ENCODE peak calls at places on chromosome 1, in ten cellular contexts. J, U, I, H, Q, S, G, F, T and C are unnamed samples. For H3K9me3, the result is how much of the 10 kb centered on the place peaks cover.

GRCh38 chr1:234755449-234755863 is 145.5 kb upstream of the IRF2BP2 start:
- DNase-seq in J (peak), U (no peak), I (peak), H (peak), Q (no peak), S (peak), G (no peak), F (no peak), T (peak), C (peak)

GRCh38 chr1:61080408-61081134 is 1.8 kb upstream of the NFIA start:
- DNase-seq in J (no peak), U (no peak), I (no peak), H (no peak), Q (no peak), S (no peak), G (no peak), F (no peak), T (no peak), C (no peak)

GRCh38 chr1:99573431-99574217 is 72.3 kb upstream of the PALMD start:
- DNase-seq in J (no peak), U (no peak), I (no peak), H (no peak), Q (no peak), S (no peak), G (no peak), F (no peak), T (no peak), C (no peak)

GRCh38 chr1:168085401-168085872 is 51.3 kb downstream of the GPR161 start:
- DNase-seq in J (peak), U (no peak), I (peak), H (peak), Q (no peak), S (no peak), G (no peak), F (no peak), T (peak), C (peak)

GRCh38 chr1:201711811-201712210 is 117.1 kb upstream of the IPO9 start:
- DNase-seq in J (no peak), U (no peak), I (peak), H (no peak), Q (no peak), S (no peak), G (no peak), F (no peak), T (peak), C (no peak)

GRCh38 chr1:234120327-234120944 is 216.0 kb downstream of the SLC35F3 start:
- DNase-seq in J (no peak), U (no peak), I (no peak), H (no peak), Q (no peak), S (no peak), G (no peak), F (no peak), T (no peak), C (no peak)

GRCh38 chr1:118298397-118298796 is 113.4 kb upstream of the SPAG17 start:
- DNase-seq in J (no peak), U (no peak), I (no peak), H (peak), Q (no peak), S (no peak), G (no peak), F (no peak), T (no peak), C (no peak)

GRCh38 chr1:11790880-11791715 is 14.7 kb downstream of the MTHFR start:
- DNase-seq in J (peak), U (no peak), I (peak), H (peak), Q (peak), S (peak), G (no peak), F (no peak), T (peak), C (peak)

GRCh38 chr1:43995984-43996732 is 4.8 kb downstream of the CCDC24 start:
- DNase-seq in J (no peak), U (no peak), I (no peak), H (peak), Q (no peak), S (no peak), G (no peak), F (no peak), T (no peak), C (no peak)

GRCh38 chr1:223129229-223129851 is 13.7 kb downstream of the TLR5 start:
- DNase-seq in J (peak), U (peak), I (peak), H (peak), Q (peak), S (no peak), G (no peak), F (peak), T (peak), C (peak)

GRCh38 chr1:173469656-173470055 is 7.5 kb upstream of the PRDX6 start:
- DNase-seq in J (no peak), U (no peak), I (no peak), H (no peak), Q (no peak), S (no peak), G (no peak), F (no peak), T (no peak), C (no peak)
- H3K9me3 ChIP-seq in J (under half), U (under half), I (under half), H (under half), Q (under half), S (under half), G (under half), F (under half), T (under half), C (under half)

DNA sequence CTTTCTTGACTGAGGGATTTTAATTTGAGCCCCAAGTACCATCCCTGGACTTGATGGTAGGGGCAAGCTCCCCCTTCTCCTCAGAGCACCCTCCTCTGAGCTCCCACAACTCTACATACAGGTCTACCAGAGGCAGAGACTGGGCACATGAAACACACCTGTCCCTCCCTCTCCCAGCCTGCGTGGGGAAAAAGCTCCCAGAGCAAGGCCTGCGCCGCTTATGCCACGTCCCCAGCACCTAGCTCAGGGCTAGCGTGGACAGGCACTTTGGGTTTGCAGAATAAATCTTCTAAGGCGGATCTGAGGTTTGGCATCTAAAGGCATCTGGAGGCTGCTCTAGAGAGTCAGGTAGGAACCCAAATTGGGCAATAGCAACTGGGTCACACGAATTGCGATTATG is 7.5 kb upstream of the KNCN start:
- DNase-seq in J (no peak), U (no peak), I (no peak), H (no peak), Q (no peak), S (no peak), G (no peak), F (no peak), T (no peak), C (no peak)
- H3K9me3 ChIP-seq in J (under half), U (under half), I (under half), H (under half), Q (under half), S (under half), G (under half), F (under half), T (under half), C (under half)

DNA sequence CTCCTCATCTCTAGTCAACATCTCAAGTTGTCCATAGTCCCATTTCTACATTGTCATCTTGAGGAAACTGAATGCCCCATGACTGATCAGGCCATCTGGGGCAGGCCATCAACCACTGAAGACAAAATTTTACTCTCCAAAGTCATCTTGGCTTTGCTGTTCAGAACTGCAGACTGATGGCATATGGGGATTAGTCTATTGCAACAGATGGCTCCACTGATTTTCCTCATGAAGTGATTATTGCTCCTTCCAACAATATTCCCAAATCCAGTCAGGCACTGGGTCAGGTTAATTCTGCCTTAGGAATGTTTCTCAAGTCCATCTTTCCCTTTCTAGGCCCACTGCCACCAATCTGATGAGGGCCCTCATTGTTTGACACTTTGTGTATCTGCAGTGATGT is 101.7 kb downstream of the ESRRG start:
- DNase-seq in J (no peak), U (no peak), I (no peak), H (no peak), Q (no peak), S (no peak), G (no peak), F (no peak), T (no peak), C (no peak)
- H3K9me3 ChIP-seq in J (under half), U (under half), I (under half), H (under half), Q (under half), S (under half), G (under half), F (under half), T (under half), C (under half)

DNA sequence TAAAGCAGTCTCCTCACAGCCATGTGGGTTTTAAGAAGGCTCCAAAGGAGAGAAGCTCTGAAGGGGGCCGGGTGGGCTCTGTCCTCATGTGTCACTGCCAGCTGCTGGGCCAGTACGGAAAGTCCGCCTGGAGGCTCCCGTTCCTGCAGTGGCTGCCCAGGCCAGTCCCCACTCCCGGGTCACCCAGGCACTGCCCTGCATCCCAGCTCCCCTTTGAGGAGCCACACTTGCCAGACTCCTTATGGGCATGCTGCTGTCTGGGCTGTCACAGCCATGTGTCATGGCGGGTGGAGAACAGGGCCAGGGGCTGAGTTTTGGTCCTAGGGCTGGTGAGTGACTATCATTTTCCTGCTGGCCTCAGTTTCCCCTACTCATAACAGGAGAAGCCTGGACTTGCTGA is 79.4 kb upstream of the ACTRT2 start:
- DNase-seq in J (no peak), U (no peak), I (no peak), H (no peak), Q (no peak), S (no peak), G (no peak), F (no peak), T (peak), C (no peak)
- H3K9me3 ChIP-seq in J (under half), U (under half), I (under half), H (under half), Q (under half), S (half or more), G (under half), F (under half), T (under half), C (under half)

GRCh38 chr1:227453962-227454361 is 109.4 kb upstream of the ZNF678 start:
- DNase-seq in J (no peak), U (no peak), I (no peak), H (no peak), Q (no peak), S (no peak), G (no peak), F (no peak), T (no peak), C (peak)
- H3K9me3 ChIP-seq in J (under half), U (under half), I (under half), H (under half), Q (under half), S (under half), G (under half), F (under half), T (under half), C (under half)

GRCh38 chr1:2812136-2812535 is 10.6 kb upstream of the TTC34 start:
- DNase-seq in J (no peak), U (no peak), I (no peak), H (no peak), Q (no peak), S (no peak), G (no peak), F (no peak), T (no peak), C (peak)
- H3K9me3 ChIP-seq in J (under half), U (under half), I (under half), H (under half), Q (under half), S (half or more), G (under half), F (under half), T (under half), C (under half)

GRCh38 chr1:247096544-247096943 is 7.6 kb downstream of the ZNF669 start:
- DNase-seq in J (no peak), U (no peak), I (no peak), H (no peak), Q (no peak), S (no peak), G (no peak), F (no peak), T (no peak), C (no peak)
- H3K9me3 ChIP-seq in J (under half), U (under half), I (under half), H (under half), Q (half or more), S (under half), G (under half), F (under half), T (under half), C (under half)

GRCh38 chr1:97392701-97393100 is 528.1 kb downstream of the DPYD start:
- DNase-seq in J (peak), U (no peak), I (no peak), H (no peak), Q (no peak), S (no peak), G (no peak), F (no peak), T (no peak), C (no peak)
- H3K9me3 ChIP-seq in J (under half), U (under half), I (under half), H (under half), Q (under half), S (under half), G (under half), F (under half), T (under half), C (under half)

GRCh38 chr1:244556263-244556662 is 95.2 kb downstream of the CATSPERE start:
- DNase-seq in J (no peak), U (no peak), I (no peak), H (no peak), Q (no peak), S (no peak), G (no peak), F (no peak), T (no peak), C (no peak)

GRCh38 chr1:244557565-244557964 is 95.4 kb upstream of the DESI2 start:
- DNase-seq in J (no peak), U (no peak), I (no peak), H (no peak), Q (no peak), S (no peak), G (no peak), F (no peak), T (no peak), C (no peak)

DNA sequence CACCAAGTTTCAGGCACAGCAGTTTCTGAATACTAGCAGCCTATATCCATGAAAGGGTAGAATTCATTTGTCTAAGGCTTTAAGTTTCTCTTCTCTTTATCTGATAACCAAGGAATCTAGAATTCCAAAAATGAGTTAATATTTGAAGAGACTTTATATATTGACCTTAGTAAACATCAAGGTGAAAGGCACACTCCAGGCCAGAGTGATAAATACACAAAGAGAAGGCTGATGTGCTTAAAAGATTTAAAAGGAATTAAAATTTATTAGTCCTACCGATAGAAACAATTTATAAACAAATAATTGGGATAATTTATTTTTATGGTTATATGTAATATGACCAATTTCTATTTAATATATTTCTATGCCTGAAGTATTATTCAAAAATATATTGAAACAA is 93.4 kb upstream of the DESI2 start:
- DNase-seq in J (no peak), U (no peak), I (no peak), H (no peak), Q (no peak), S (no peak), G (no peak), F (no peak), T (no peak), C (no peak)
- H3K9me3 ChIP-seq in J (under half), U (under half), I (under half), H (under half), Q (under half), S (under half), G (under half), F (under half), T (under half), C (under half)

DNA sequence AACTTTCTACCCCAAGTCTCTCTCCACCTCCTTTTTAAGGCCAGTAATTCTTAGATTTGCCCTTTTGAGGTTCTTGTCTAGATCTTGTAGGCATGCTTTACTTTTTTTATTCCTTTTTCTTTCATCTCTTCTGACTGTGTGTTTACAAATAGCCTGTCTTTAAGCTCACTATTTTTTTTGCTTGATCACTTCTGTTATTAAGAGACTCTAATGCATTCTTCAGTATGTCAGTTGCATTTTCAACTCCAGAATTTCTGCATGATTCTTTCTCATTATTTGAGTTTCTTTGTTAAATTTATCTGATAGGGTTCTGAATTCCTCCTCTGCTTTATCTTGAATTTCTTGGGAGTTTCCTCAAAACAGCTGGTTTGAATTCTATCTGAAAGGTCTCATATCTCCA is 30.9 kb downstream of the XPR1 start:
- DNase-seq in J (no peak), U (no peak), I (no peak), H (no peak), Q (no peak), S (no peak), G (no peak), F (no peak), T (no peak), C (no peak)
- H3K9me3 ChIP-seq in J (under half), U (under half), I (under half), H (under half), Q (half or more), S (under half), G (under half), F (under half), T (under half), C (under half)